ENCODE peak calls at places on chromosome 4, in four cellular contexts. One of them, this sample, is unnamed.

GRCh38 chr4:88759039-88759631 is 61.5 kb upstream of the NAP1L5 start:
- DNase-seq in GM23248: peak
- DNase-seq in stimulated activated effector memory CD8-positive, alpha-beta T cell treated with anti-CD3 and anti-CD28 coated beads, Interleukin-12 subunit alpha, Interleukin-12 subunit beta, amount 100 ng/mL, for 72 hours: no peak
- DNase-seq in NCI-H1436: no peak
- DNase-seq in this sample: no peak

GRCh38 chr4:31078661-31079060 is 358.5 kb downstream of the PCDH7 start:
- DNase-seq in GM23248: no peak
- DNase-seq in stimulated activated effector memory CD8-positive, alpha-beta T cell treated with anti-CD3 and anti-CD28 coated beads, Interleukin-12 subunit alpha, Interleukin-12 subunit beta, amount 100 ng/mL, for 72 hours: no peak
- DNase-seq in NCI-H1436: no peak
- DNase-seq in this sample: no peak

GRCh38 chr4:25810815-25811690 is 51.7 kb downstream of the SEL1L3 start:
- DNase-seq in NCI-H1436: no peak
- DNase-seq in GM23248: peak
- DNase-seq in stimulated activated effector memory CD8-positive, alpha-beta T cell treated with anti-CD3 and anti-CD28 coated beads, Interleukin-12 subunit alpha, Interleukin-12 subunit beta, amount 100 ng/mL, for 72 hours: no peak
- DNase-seq in this sample: no peak

GRCh38 chr4:89657931-89658700 is 178.8 kb downstream of the SNCA start:
- DNase-seq in stimulated activated effector memory CD8-positive, alpha-beta T cell treated with anti-CD3 and anti-CD28 coated beads, Interleukin-12 subunit alpha, Interleukin-12 subunit beta, amount 100 ng/mL, for 72 hours: no peak
- DNase-seq in GM23248: peak
- DNase-seq in NCI-H1436: no peak
- DNase-seq in this sample: no peak

GRCh38 chr4:140269369-140269768 is 104.1 kb upstream of the SCOC start:
- DNase-seq in NCI-H1436: no peak
- DNase-seq in GM23248: no peak
- DNase-seq in stimulated activated effector memory CD8-positive, alpha-beta T cell treated with anti-CD3 and anti-CD28 coated beads, Interleukin-12 subunit alpha, Interleukin-12 subunit beta, amount 100 ng/mL, for 72 hours: no peak
- DNase-seq in this sample: no peak

GRCh38 chr4:174318829-174319764 is 35.4 kb downstream of the CEP44 start:
- DNase-seq in stimulated activated effector memory CD8-positive, alpha-beta T cell treated with anti-CD3 and anti-CD28 coated beads, Interleukin-12 subunit alpha, Interleukin-12 subunit beta, amount 100 ng/mL, for 72 hours: no peak
- DNase-seq in GM23248: peak
- DNase-seq in NCI-H1436: peak
- DNase-seq in this sample: no peak

GRCh38 chr4:12716896-12717295 is 767.2 kb downstream of the RAB28 start:
- DNase-seq in stimulated activated effector memory CD8-positive, alpha-beta T cell treated with anti-CD3 and anti-CD28 coated beads, Interleukin-12 subunit alpha, Interleukin-12 subunit beta, amount 100 ng/mL, for 72 hours: no peak
- DNase-seq in GM23248: no peak
- DNase-seq in NCI-H1436: no peak
- DNase-seq in this sample: no peak

GRCh38 chr4:13601060-13601459 is 26.5 kb downstream of the BOD1L1 start:
- DNase-seq in NCI-H1436: no peak
- DNase-seq in stimulated activated effector memory CD8-positive, alpha-beta T cell treated with anti-CD3 and anti-CD28 coated beads, Interleukin-12 subunit alpha, Interleukin-12 subunit beta, amount 100 ng/mL, for 72 hours: no peak
- DNase-seq in GM23248: no peak
- DNase-seq in this sample: no peak

GRCh38 chr4:146439999-146440398 is 81.7 kb downstream of the SLC10A7 start:
- DNase-seq in stimulated activated effector memory CD8-positive, alpha-beta T cell treated with anti-CD3 and anti-CD28 coated beads, Interleukin-12 subunit alpha, Interleukin-12 subunit beta, amount 100 ng/mL, for 72 hours: no peak
- DNase-seq in GM23248: peak
- DNase-seq in NCI-H1436: no peak
- DNase-seq in this sample: no peak

GRCh38 chr4:69974646-69975045 is 9.1 kb upstream of the CSN2 start:
- DNase-seq in GM23248: no peak
- DNase-seq in NCI-H1436: no peak
- DNase-seq in stimulated activated effector memory CD8-positive, alpha-beta T cell treated with anti-CD3 and anti-CD28 coated beads, Interleukin-12 subunit alpha, Interleukin-12 subunit beta, amount 100 ng/mL, for 72 hours: no peak
- DNase-seq in this sample: no peak

GRCh38 chr4:182928061-182928460 is 10.9 kb upstream of the DCTD start:
- DNase-seq in stimulated activated effector memory CD8-positive, alpha-beta T cell treated with anti-CD3 and anti-CD28 coated beads, Interleukin-12 subunit alpha, Interleukin-12 subunit beta, amount 100 ng/mL, for 72 hours: no peak
- DNase-seq in NCI-H1436: no peak
- DNase-seq in GM23248: no peak
- DNase-seq in this sample: no peak

GRCh38 chr4:1910643-1911042 is 39.5 kb downstream of the NSD2 start:
- DNase-seq in GM23248: peak
- DNase-seq in NCI-H1436: peak
- DNase-seq in stimulated activated effector memory CD8-positive, alpha-beta T cell treated with anti-CD3 and anti-CD28 coated beads, Interleukin-12 subunit alpha, Interleukin-12 subunit beta, amount 100 ng/mL, for 72 hours: no peak
- DNase-seq in this sample: no peak

GRCh38 chr4:156888762-156889161 is 82.8 kb downstream of the PDGFC start:
- DNase-seq in GM23248: peak
- DNase-seq in NCI-H1436: no peak
- DNase-seq in stimulated activated effector memory CD8-positive, alpha-beta T cell treated with anti-CD3 and anti-CD28 coated beads, Interleukin-12 subunit alpha, Interleukin-12 subunit beta, amount 100 ng/mL, for 72 hours: no peak
- DNase-seq in this sample: no peak

GRCh38 chr4:140049024-140049923 is 104.7 kb downstream of the MAML3 start:
- DNase-seq in stimulated activated effector memory CD8-positive, alpha-beta T cell treated with anti-CD3 and anti-CD28 coated beads, Interleukin-12 subunit alpha, Interleukin-12 subunit beta, amount 100 ng/mL, for 72 hours: no peak
- DNase-seq in GM23248: peak
- DNase-seq in NCI-H1436: peak
- DNase-seq in this sample: peak

GRCh38 chr4:116018831-116019230 is 905.4 kb upstream of the NDST4 start:
- DNase-seq in NCI-H1436: no peak
- DNase-seq in GM23248: no peak
- DNase-seq in stimulated activated effector memory CD8-positive, alpha-beta T cell treated with anti-CD3 and anti-CD28 coated beads, Interleukin-12 subunit alpha, Interleukin-12 subunit beta, amount 100 ng/mL, for 72 hours: no peak
- DNase-seq in this sample: no peak

GRCh38 chr4:139655116-139655515 is 10.5 kb upstream of the MGST2 start:
- DNase-seq in stimulated activated effector memory CD8-positive, alpha-beta T cell treated with anti-CD3 and anti-CD28 coated beads, Interleukin-12 subunit alpha, Interleukin-12 subunit beta, amount 100 ng/mL, for 72 hours: no peak
- DNase-seq in NCI-H1436: peak
- DNase-seq in GM23248: peak
- DNase-seq in this sample: no peak

GRCh38 chr4:71296945-71297344 is 41.9 kb upstream of the SLC4A4 start:
- DNase-seq in NCI-H1436: no peak
- DNase-seq in stimulated activated effector memory CD8-positive, alpha-beta T cell treated with anti-CD3 and anti-CD28 coated beads, Interleukin-12 subunit alpha, Interleukin-12 subunit beta, amount 100 ng/mL, for 72 hours: no peak
- DNase-seq in GM23248: peak
- DNase-seq in this sample: no peak

GRCh38 chr4:5808081-5808741 is 84.7 kb downstream of the CRMP1 start:
- DNase-seq in GM23248: no peak
- DNase-seq in stimulated activated effector memory CD8-positive, alpha-beta T cell treated with anti-CD3 and anti-CD28 coated beads, Interleukin-12 subunit alpha, Interleukin-12 subunit beta, amount 100 ng/mL, for 72 hours: no peak
- DNase-seq in NCI-H1436: no peak
- DNase-seq in this sample: no peak

GRCh38 chr4:188657365-188657764 is 518.1 kb downstream of the TRIML1 start:
- DNase-seq in GM23248: no peak
- DNase-seq in stimulated activated effector memory CD8-positive, alpha-beta T cell treated with anti-CD3 and anti-CD28 coated beads, Interleukin-12 subunit alpha, Interleukin-12 subunit beta, amount 100 ng/mL, for 72 hours: no peak
- DNase-seq in NCI-H1436: no peak
- DNase-seq in this sample: no peak

GRCh38 chr4:159175165-159175988 is 72.5 kb downstream of the RAPGEF2 start:
- DNase-seq in stimulated activated effector memory CD8-positive, alpha-beta T cell treated with anti-CD3 and anti-CD28 coated beads, Interleukin-12 subunit alpha, Interleukin-12 subunit beta, amount 100 ng/mL, for 72 hours: peak
- DNase-seq in NCI-H1436: peak
- DNase-seq in GM23248: peak
- DNase-seq in this sample: peak